ENCODE peak calls at places on chromosome 5, in nine cellular contexts. J, F, S, V, K, G, I, U and X are unnamed samples.

GRCh38 chr5:1435369-1435768 is 9.9 kb downstream of the SLC6A3 start:
- DNase-seq in J (no peak), F (no peak), S (no peak), V (no peak), K (no peak), G (no peak), I (no peak), U (no peak), X (no peak)

GRCh38 chr5:24598926-24599325 is 45.9 kb downstream of the CDH10 start:
- DNase-seq in J (no peak), F (no peak), S (no peak), V (no peak), K (no peak), G (no peak), I (no peak), U (no peak), X (no peak)

GRCh38 chr5:68426609-68427008 is 211.1 kb downstream of the PIK3R1 start:
- DNase-seq in J (no peak), F (no peak), S (no peak), V (no peak), K (no peak), G (no peak), I (no peak), U (no peak), X (no peak)

GRCh38 chr5:145157841-145158240 is 677.3 kb downstream of the PRELID2 start:
- DNase-seq in J (no peak), F (peak), S (no peak), V (no peak), K (peak), G (peak), I (no peak), U (no peak), X (no peak)

GRCh38 chr5:115387816-115388215 is 91.4 kb upstream of the CCDC112 start:
- DNase-seq in J (no peak), F (no peak), S (no peak), V (no peak), K (no peak), G (no peak), I (no peak), U (no peak), X (no peak)

GRCh38 chr5:78530342-78531096 is 118.1 kb downstream of the LHFPL2 start:
- DNase-seq in J (peak), F (peak), S (no peak), V (no peak), K (peak), G (peak), I (peak), U (peak), X (no peak)

GRCh38 chr5:131005963-131006684 is 158.9 kb downstream of the HINT1 start:
- DNase-seq in J (peak), F (no peak), S (no peak), V (no peak), K (no peak), G (no peak), I (peak), U (peak), X (no peak)

GRCh38 chr5:157188270-157188669 is 7.6 kb downstream of the ITK start:
- DNase-seq in J (no peak), F (no peak), S (no peak), V (no peak), K (no peak), G (no peak), I (no peak), U (no peak), X (no peak)

GRCh38 chr5:3794611-3795010 is 199.0 kb downstream of the IRX1 start:
- DNase-seq in J (peak), F (no peak), S (no peak), V (no peak), K (no peak), G (no peak), I (no peak), U (no peak), X (no peak)

GRCh38 chr5:143143973-143144372 is 259.5 kb downstream of the NR3C1 start:
- DNase-seq in J (peak), F (peak), S (no peak), V (no peak), K (peak), G (no peak), I (no peak), U (peak), X (no peak)

GRCh38 chr5:99320461-99320860 is 391.7 kb upstream of the CHD1 start:
- DNase-seq in J (no peak), F (no peak), S (no peak), V (no peak), K (no peak), G (no peak), I (peak), U (no peak), X (no peak)

GRCh38 chr5:102758576-102758975 is 3.5 kb downstream of the PAM start:
- DNase-seq in J (peak), F (peak), S (no peak), V (no peak), K (peak), G (peak), I (no peak), U (peak), X (peak)

GRCh38 chr5:139767960-139768359 is 27.6 kb upstream of the PSD2 start:
- DNase-seq in J (no peak), F (no peak), S (peak), V (no peak), K (no peak), G (no peak), I (no peak), U (no peak), X (no peak)

GRCh38 chr5:54390539-54391031 is 64.9 kb upstream of the HSPB3 start:
- DNase-seq in J (no peak), F (no peak), S (no peak), V (no peak), K (no peak), G (no peak), I (no peak), U (no peak), X (no peak)

GRCh38 chr5:79287907-79288306 is 52.0 kb downstream of the JMY start:
- DNase-seq in J (no peak), F (no peak), S (no peak), V (no peak), K (no peak), G (no peak), I (no peak), U (no peak), X (no peak)

GRCh38 chr5:95712347-95712958 is 18.7 kb upstream of the RHOBTB3 start:
- DNase-seq in J (peak), F (peak), S (no peak), V (no peak), K (peak), G (peak), I (peak), U (peak), X (peak)

GRCh38 chr5:23507278-23507685 is at the start of gene PRDM9:
- DNase-seq in J (no peak), F (peak), S (peak), V (no peak), K (no peak), G (peak), I (no peak), U (peak), X (no peak)

GRCh38 chr5:16863380-16864007 is 72.6 kb downstream of the MYO10 start:
- DNase-seq in J (no peak), F (no peak), S (no peak), V (no peak), K (no peak), G (no peak), I (no peak), U (no peak), X (no peak)

GRCh38 chr5:174311121-174311520 is 265.6 kb downstream of the NSG2 start:
- DNase-seq in J (no peak), F (no peak), S (no peak), V (no peak), K (no peak), G (no peak), I (no peak), U (no peak), X (no peak)

GRCh38 chr5:172109749-172110148 is 78.3 kb downstream of the STK10 start:
- DNase-seq in J (no peak), F (no peak), S (no peak), V (no peak), K (no peak), G (no peak), I (no peak), U (no peak), X (no peak)

GRCh38 chr5:80487444-80487828 is 464 bp upstream of the FAM151B start:
- DNase-seq in J (no peak), F (no peak), S (no peak), V (no peak), K (no peak), G (no peak), I (no peak), U (no peak), X (no peak)

GRCh38 chr5:4348418-4348817 is 752.8 kb downstream of the IRX1 start:
- DNase-seq in J (peak), F (no peak), S (no peak), V (no peak), K (no peak), G (no peak), I (no peak), U (no peak), X (no peak)

DNA sequence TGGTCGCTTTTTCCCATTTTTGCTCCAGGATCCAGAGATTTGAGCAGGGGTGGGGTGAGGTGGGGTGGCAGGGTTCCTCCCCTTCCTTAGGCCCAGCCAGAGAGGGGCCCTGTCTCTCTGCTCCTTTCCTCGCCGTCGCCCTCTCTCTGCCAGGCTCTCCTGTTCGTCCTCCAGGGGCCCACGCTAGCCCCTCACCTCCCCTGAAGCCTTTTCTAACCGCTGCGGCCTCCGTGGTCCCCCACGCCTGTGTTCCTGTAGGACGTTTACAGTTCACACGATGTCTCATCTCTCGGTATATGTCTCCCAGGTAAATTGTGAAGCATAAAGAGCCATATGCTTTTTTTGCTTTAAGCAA is 49.9 kb upstream of the ZNF366 start:
- DNase-seq in J (no peak), F (no peak), S (peak), V (no peak), K (no peak), G (no peak), I (no peak), U (no peak), X (no peak)
- H3K4me3 ChIP-seq in J (no peak), F (no peak), S (peak), V (peak), K (peak), G (no peak), I (no peak), U (peak), X (no peak)

DNA sequence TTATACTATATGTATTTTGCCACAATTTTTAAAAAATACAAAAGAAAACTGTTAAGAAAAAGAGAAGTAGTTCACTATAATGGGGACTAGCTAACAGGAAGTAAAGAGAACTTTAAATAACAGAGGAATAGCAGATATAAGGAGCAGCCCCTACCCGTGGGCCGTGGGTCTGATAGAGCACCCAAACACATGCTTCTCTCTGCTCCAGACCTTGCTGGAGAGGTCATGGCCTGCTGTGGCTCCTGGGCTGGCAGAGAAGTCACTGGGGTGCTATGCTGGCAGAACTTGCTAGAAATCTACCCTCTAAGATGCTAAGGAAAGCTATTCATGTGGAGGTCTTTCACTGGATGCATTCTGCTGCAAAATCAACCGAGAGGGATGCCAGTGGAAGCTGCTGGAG is 10.0 kb upstream of the TNFAIP8 start:
- DNase-seq in J (no peak), F (no peak), S (no peak), V (no peak), K (no peak), G (no peak), I (no peak), U (no peak), X (no peak)
- H3K4me3 ChIP-seq in J (no peak), F (no peak), S (no peak), V (no peak), K (no peak), G (no peak), I (no peak), U (no peak), X (no peak)

GRCh38 chr5:138699482-138699881 is 53.7 kb upstream of the CTNNA1 start:
- DNase-seq in J (no peak), F (no peak), S (no peak), V (no peak), K (no peak), G (no peak), I (no peak), U (no peak), X (no peak)
- H3K4me3 ChIP-seq in J (no peak), F (no peak), S (no peak), V (no peak), K (no peak), G (no peak), I (no peak), U (no peak), X (no peak)

GRCh38 chr5:137752873-137753226 is 1.3 kb downstream of the HNRNPA0 start:
- DNase-seq in J (peak), F (no peak), S (peak), V (no peak), K (no peak), G (peak), I (peak), U (no peak), X (no peak)

GRCh38 chr5:137753227-137753985 is 757 bp downstream of the HNRNPA0 start:
- DNase-seq in J (no peak), F (no peak), S (peak), V (peak), K (no peak), G (no peak), I (peak), U (no peak), X (no peak)

GRCh38 chr5:137747848-137748247 is 6.3 kb downstream of the HNRNPA0 start:
- DNase-seq in J (no peak), F (no peak), S (no peak), V (no peak), K (no peak), G (no peak), I (no peak), U (no peak), X (no peak)

GRCh38 chr5:137751869-137752491 is 2.2 kb downstream of the HNRNPA0 start:
- DNase-seq in J (peak), F (peak), S (no peak), V (no peak), K (peak), G (peak), I (peak), U (peak), X (peak)

DNA sequence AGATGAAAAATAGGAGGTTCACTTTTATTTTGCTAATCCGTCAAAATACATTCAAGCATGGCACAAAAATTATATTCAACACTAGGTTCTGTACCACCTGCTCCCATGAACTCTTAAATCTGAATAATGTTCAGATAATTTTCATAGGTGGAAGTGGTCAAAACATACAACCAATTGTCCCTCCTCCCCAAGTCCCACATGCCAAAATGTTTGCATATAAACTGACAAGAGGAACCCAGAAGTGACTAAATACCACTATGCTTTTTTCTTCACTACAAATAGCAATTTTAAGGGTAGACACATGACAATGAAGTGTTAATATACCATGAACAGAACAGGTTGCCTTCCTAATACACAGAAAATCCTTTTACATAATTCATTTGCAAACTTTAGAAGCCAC is 3.7 kb downstream of the HNRNPA0 start:
- DNase-seq in J (no peak), F (no peak), S (no peak), V (no peak), K (no peak), G (no peak), I (no peak), U (no peak), X (no peak)
- H3K4me3 ChIP-seq in J (no peak), F (no peak), S (no peak), V (no peak), K (no peak), G (no peak), I (peak), U (no peak), X (no peak)

DNA sequence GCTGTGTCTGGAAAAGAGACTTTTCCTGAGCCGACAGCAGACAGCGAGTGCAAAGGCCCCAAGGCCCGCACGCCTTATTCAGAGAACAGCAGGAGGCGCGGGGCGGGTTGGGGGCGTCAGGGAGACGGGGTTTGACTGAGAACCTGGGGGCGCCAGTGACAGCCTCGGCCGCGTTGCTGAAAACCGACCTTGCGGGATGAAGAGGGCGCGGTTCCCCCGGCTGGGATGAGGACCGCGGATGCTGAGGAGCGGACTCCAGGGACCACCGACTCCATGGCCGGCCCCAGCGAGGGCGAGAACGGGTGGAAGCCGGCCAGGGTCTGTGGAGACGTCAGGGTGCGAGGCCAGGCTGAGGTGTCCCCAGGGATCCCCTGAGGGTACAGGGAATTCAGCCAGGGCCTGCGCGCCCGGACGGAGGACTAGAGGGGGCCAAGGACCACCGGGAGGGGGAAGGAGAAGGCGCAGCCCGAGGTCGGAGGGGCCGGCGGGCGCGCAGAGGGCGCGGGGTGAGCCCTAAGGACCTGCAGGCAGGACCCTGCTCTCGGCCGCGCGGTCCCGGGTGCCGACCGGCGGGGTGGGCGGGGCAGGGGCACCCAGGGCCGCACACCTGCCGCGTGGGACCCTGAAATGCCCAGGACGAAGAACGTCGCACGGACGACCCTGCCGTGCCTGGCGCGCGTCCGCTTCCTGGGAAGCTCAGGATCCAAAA is 836 bp upstream of the AHRR start:
- DNase-seq in J (no peak), F (no peak), S (no peak), V (no peak), K (no peak), G (no peak), I (no peak), U (no peak), X (no peak)
- H3K4me3 ChIP-seq in J (peak), F (peak), S (peak), V (no peak), K (peak), G (peak), I (peak), U (peak), X (peak)

DNA sequence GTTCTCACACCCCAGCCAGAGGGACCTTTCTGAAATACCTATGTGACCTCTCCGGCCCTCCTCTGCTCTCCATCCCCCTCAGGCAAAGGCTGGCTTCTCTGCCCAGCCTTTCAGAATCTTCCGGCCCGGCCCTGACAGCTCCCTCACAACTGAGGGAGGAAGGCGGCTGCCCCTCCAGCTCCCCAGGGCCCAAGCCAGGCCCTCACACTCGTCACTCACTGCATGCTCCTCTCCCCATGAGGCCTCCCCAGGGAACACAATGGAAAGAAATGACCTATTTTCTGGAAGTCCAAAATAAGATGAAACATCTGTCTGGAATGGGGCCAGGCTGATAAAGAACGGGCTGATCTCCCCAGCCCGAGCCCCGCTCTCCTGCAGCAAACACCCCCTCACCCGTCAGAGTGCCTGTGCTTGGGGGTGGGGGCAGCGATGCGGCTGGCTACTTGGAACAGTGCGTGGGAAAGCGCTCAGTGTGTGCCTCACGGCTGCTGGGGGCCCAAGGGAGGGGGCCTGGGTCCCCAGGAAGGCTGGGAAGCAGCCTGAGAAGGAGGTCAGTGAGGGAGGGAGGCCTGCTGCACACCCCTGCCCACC is 11.3 kb downstream of the PDGFRB start:
- DNase-seq in J (no peak), F (peak), S (peak), V (no peak), K (peak), G (peak), I (peak), U (peak), X (no peak)
- H3K4me3 ChIP-seq in J (no peak), F (no peak), S (peak), V (no peak), K (peak), G (no peak), I (no peak), U (peak), X (no peak)